ENCODE peak calls at places on chromosomes 12 and 14, in four cellular contexts. X is HepG2, Y is GM12878, E is K562. I is an unnamed sample.

GRCh38 chr12:45725631-45726593 is 3.6 kb upstream of the ARID2 start:
- DNase-seq in E (peak), X (peak), Y (no peak), I (peak)

GRCh38 chr14:69637503-69638030 is 26.2 kb downstream of the SUSD6 start:
- DNase-seq in E (peak), Y (no peak), X (peak), I (no peak)

GRCh38 chr12:30706476-30706875 is 10.8 kb upstream of the IPO8 start:
- DNase-seq in E (no peak), Y (no peak), X (no peak), I (no peak)

GRCh38 chr14:63205850-63206249 is 1.6 kb downstream of the RHOJ start:
- DNase-seq in X (no peak), Y (no peak), E (no peak), I (no peak)

GRCh38 chr14:52860209-52860608 is 68.8 kb upstream of the GNPNAT1 start:
- DNase-seq in Y (no peak), X (no peak), E (no peak), I (no peak)

GRCh38 chr14:104659764-104660523 is 29.5 kb upstream of the INF2 start:
- DNase-seq in Y (no peak), X (no peak), E (no peak), I (no peak)

GRCh38 chr12:32240210-32240609 is 133.6 kb downstream of the BICD1 start:
- DNase-seq in Y (no peak), X (no peak), E (no peak), I (no peak)

GRCh38 chr12:89373772-89374572 is 21.7 kb upstream of the DUSP6 start:
- DNase-seq in E (no peak), Y (no peak), X (no peak), I (no peak)

GRCh38 chr12:122471324-122472226 is 29.2 kb downstream of the ZCCHC8 start:
- DNase-seq in E (peak), Y (no peak), X (peak), I (peak)

GRCh38 chr14:102819790-102820330 is 42.6 kb downstream of the TRAF3 start:
- DNase-seq in E (no peak), Y (no peak), X (no peak), I (no peak)
- TF ChIP-seq POLR2AphosphoS2 in E (no peak), Y (no peak), X (no peak), I (no peak)

GRCh38 chr12:123937707-123938600 is 34.7 kb downstream of the CCDC92 start:
- DNase-seq in Y (no peak), E (no peak), X (no peak), I (no peak)

GRCh38 chr12:123940627-123940966 is 32.0 kb downstream of the CCDC92 start:
- DNase-seq in Y (no peak), E (no peak), X (no peak), I (no peak)

GRCh38 chr12:123936956-123937706 is 35.5 kb downstream of the CCDC92 start:
- DNase-seq in X (no peak), Y (no peak), E (no peak), I (no peak)

GRCh38 chr12:123939716-123940626 is 32.7 kb downstream of the CCDC92 start:
- DNase-seq in E (no peak), Y (no peak), X (no peak), I (no peak)

GRCh38 chr12:123938679-123939480 is 33.8 kb downstream of the CCDC92 start:
- DNase-seq in Y (no peak), X (no peak), E (peak), I (peak)
- TF ChIP-seq POLR2AphosphoS2 in Y (no peak), X (no peak), E (no peak), I (no peak)

DNA sequence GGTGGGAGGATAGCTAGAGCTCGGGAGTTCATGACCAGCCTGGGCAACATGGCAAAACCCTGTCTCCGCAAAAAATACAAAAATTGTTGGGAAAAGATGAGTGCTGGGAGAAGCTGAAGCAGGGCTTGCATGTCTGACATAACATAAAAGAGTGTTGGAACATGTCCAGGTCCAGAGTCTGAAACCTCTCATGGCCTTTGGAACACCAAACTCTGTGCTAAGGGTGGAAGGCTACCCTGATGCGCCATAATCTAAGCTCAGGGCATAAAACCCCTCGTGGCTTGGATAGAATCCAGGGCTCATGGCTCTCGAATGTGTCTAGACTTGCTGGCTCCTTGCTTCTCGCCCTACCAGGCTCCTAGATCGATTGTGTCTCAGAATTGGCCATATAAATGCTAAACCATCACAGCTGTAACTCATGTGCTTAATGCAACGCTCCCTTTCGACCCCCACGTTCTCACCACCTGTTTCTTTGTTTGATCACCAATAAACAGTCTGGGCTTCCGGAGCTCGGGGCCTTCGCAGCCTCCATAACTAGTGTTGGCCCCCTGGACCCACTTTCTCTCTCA is 6.7 kb upstream of the CLEC7A start:
- DNase-seq in X (peak), E (no peak), Y (no peak), I (no peak)
- TF ChIP-seq POLR2AphosphoS2 in X (no peak), E (no peak), Y (no peak), I (no peak)

GRCh38 chr14:44607701-44608100 is 100.6 kb upstream of the FSCB start:
- DNase-seq in E (no peak), X (no peak), Y (no peak), I (no peak)
- TF ChIP-seq POLR2AphosphoS2 in E (no peak), X (no peak), Y (no peak), I (no peak)

GRCh38 chr14:90388982-90389381 is 7.8 kb upstream of the CALM1 start:
- DNase-seq in X (no peak), Y (no peak), E (no peak), I (no peak)

GRCh38 chr14:90384543-90384911 is 12.3 kb upstream of the CALM1 start:
- DNase-seq in Y (no peak), E (no peak), X (no peak), I (no peak)

GRCh38 chr14:90383731-90384542 is 12.9 kb upstream of the CALM1 start:
- DNase-seq in Y (no peak), X (peak), E (peak), I (no peak)

GRCh38 chr14:90387201-90387600 is 9.6 kb upstream of the CALM1 start:
- DNase-seq in X (no peak), E (no peak), Y (no peak), I (no peak)

GRCh38 chr14:90388437-90388836 is 8.4 kb upstream of the CALM1 start:
- DNase-seq in Y (no peak), E (no peak), X (no peak), I (peak)
- TF ChIP-seq POLR2AphosphoS2 in Y (no peak), E (no peak), X (no peak), I (no peak)

GRCh38 chr12:6340745-6341438 is 984 bp downstream of the TNFRSF1A start:
- DNase-seq in X (no peak), Y (no peak), E (no peak), I (no peak)
- TF ChIP-seq POLR2AphosphoS2 in X (no peak), Y (no peak), E (no peak), I (no peak)

I was measured in A549.